ENCODE peak calls at places on chromosomes 2 and 18, in five cellular contexts. One of them, this sample, is unnamed.

GRCh38 chr2:767944-768343 is 90.7 kb upstream of the TMEM18 start:
- DNase-seq in amniotic stem cell: no peak
- DNase-seq in iPS-NIHi11: no peak
- DNase-seq in NCI-H1930: no peak
- DNase-seq in Right ventricle myocardium superior: no peak
- DNase-seq in this sample: no peak

GRCh38 chr2:100278501-100278900 is 43.8 kb downstream of the LONRF2 start:
- DNase-seq in amniotic stem cell: no peak
- DNase-seq in iPS-NIHi11: no peak
- DNase-seq in NCI-H1930: no peak
- DNase-seq in Right ventricle myocardium superior: no peak
- DNase-seq in this sample: no peak

GRCh38 chr2:138221358-138221757 is 257.1 kb downstream of the HNMT start:
- DNase-seq in amniotic stem cell: no peak
- DNase-seq in iPS-NIHi11: no peak
- DNase-seq in NCI-H1930: no peak
- DNase-seq in Right ventricle myocardium superior: no peak
- DNase-seq in this sample: no peak

GRCh38 chr2:146853741-146854444 is 990.9 kb upstream of the ACVR2A start:
- DNase-seq in amniotic stem cell: no peak
- DNase-seq in iPS-NIHi11: peak; percentile 28
- DNase-seq in NCI-H1930: no peak
- DNase-seq in Right ventricle myocardium superior: no peak
- DNase-seq in this sample: no peak

GRCh38 chr2:105761931-105762515 is 17.3 kb downstream of the NCK2 start:
- DNase-seq in amniotic stem cell: no peak
- DNase-seq in iPS-NIHi11: peak; percentile 68
- DNase-seq in NCI-H1930: no peak
- DNase-seq in Right ventricle myocardium superior: no peak
- DNase-seq in this sample: peak; percentile 22

GRCh38 chr2:57084697-57085281 is 901.0 kb downstream of the CCDC85A start:
- DNase-seq in amniotic stem cell: no peak
- DNase-seq in iPS-NIHi11: no peak
- DNase-seq in NCI-H1930: no peak
- DNase-seq in Right ventricle myocardium superior: no peak
- DNase-seq in this sample: no peak

GRCh38 chr2:217900010-217900779 is 102.6 kb downstream of the TNS1 start:
- DNase-seq in amniotic stem cell: no peak
- DNase-seq in iPS-NIHi11: no peak
- DNase-seq in NCI-H1930: no peak
- DNase-seq in Right ventricle myocardium superior: no peak
- DNase-seq in this sample: no peak

GRCh38 chr2:236167297-236168109 is 683 bp downstream of the GBX2 start:
- DNase-seq in amniotic stem cell: no peak
- DNase-seq in iPS-NIHi11: peak; percentile 59
- DNase-seq in NCI-H1930: peak; percentile 40
- DNase-seq in Right ventricle myocardium superior: no peak
- DNase-seq in this sample: peak; percentile 76

GRCh38 chr2:109352898-109353689 is 224.1 kb downstream of the SH3RF3 start:
- DNase-seq in amniotic stem cell: no peak
- DNase-seq in iPS-NIHi11: no peak
- DNase-seq in NCI-H1930: no peak
- DNase-seq in Right ventricle myocardium superior: no peak
- DNase-seq in this sample: no peak

GRCh38 chr2:188383158-188383557 is 91.5 kb downstream of the GULP1 start:
- DNase-seq in amniotic stem cell: no peak
- DNase-seq in iPS-NIHi11: no peak
- DNase-seq in NCI-H1930: no peak
- DNase-seq in Right ventricle myocardium superior: no peak
- DNase-seq in this sample: no peak

GRCh38 chr18:79400091-79400590 is 4.4 kb downstream of the NFATC1 start:
- DNase-seq in amniotic stem cell: no peak
- DNase-seq in iPS-NIHi11: peak; percentile 74
- DNase-seq in NCI-H1930: no peak
- DNase-seq in Right ventricle myocardium superior: peak; percentile 89
- DNase-seq in this sample: peak; percentile 56

GRCh38 chr2:163667064-163667887 is 68.5 kb downstream of the FIGN start:
- DNase-seq in amniotic stem cell: peak; percentile 4
- DNase-seq in iPS-NIHi11: no peak
- DNase-seq in NCI-H1930: no peak
- DNase-seq in Right ventricle myocardium superior: no peak
- DNase-seq in this sample: no peak

GRCh38 chr2:65232636-65233035 is 5.0 kb downstream of the ACTR2 start:
- DNase-seq in amniotic stem cell: peak; percentile 46
- DNase-seq in iPS-NIHi11: no peak
- DNase-seq in NCI-H1930: no peak
- DNase-seq in Right ventricle myocardium superior: no peak
- DNase-seq in this sample: no peak

GRCh38 chr18:45416168-45416567 is 199.1 kb upstream of the SLC14A2 start:
- DNase-seq in amniotic stem cell: no peak
- DNase-seq in iPS-NIHi11: no peak
- DNase-seq in NCI-H1930: peak; percentile 71
- DNase-seq in Right ventricle myocardium superior: no peak
- DNase-seq in this sample: peak; percentile 30

GRCh38 chr2:130390460-130391057 is 34.7 kb downstream of the PTPN18 start:
- DNase-seq in amniotic stem cell: no peak
- DNase-seq in iPS-NIHi11: no peak
- DNase-seq in NCI-H1930: no peak
- DNase-seq in Right ventricle myocardium superior: peak; percentile 69
- DNase-seq in this sample: no peak

GRCh38 chr2:120512321-120512710 is 166.4 kb downstream of the INHBB start:
- DNase-seq in amniotic stem cell: no peak
- DNase-seq in iPS-NIHi11: no peak
- DNase-seq in NCI-H1930: no peak
- DNase-seq in Right ventricle myocardium superior: no peak
- DNase-seq in this sample: no peak

GRCh38 chr2:116980354-116980753 is 834.1 kb upstream of the DDX18 start:
- DNase-seq in amniotic stem cell: no peak
- DNase-seq in iPS-NIHi11: no peak
- DNase-seq in NCI-H1930: no peak
- DNase-seq in Right ventricle myocardium superior: no peak
- DNase-seq in this sample: no peak

GRCh38 chr2:186379052-186379451 is 107.0 kb upstream of the ZC3H15 start:
- DNase-seq in amniotic stem cell: no peak
- DNase-seq in iPS-NIHi11: no peak
- DNase-seq in NCI-H1930: no peak
- DNase-seq in Right ventricle myocardium superior: no peak
- DNase-seq in this sample: no peak

GRCh38 chr2:151952691-151953456 is 124.7 kb upstream of the ARL5A start:
- DNase-seq in amniotic stem cell: no peak
- DNase-seq in iPS-NIHi11: no peak
- DNase-seq in NCI-H1930: no peak
- DNase-seq in Right ventricle myocardium superior: no peak
- DNase-seq in this sample: no peak

GRCh38 chr2:40395169-40396023 is 56.5 kb downstream of the SLC8A1 start:
- DNase-seq in amniotic stem cell: no peak
- DNase-seq in iPS-NIHi11: no peak
- DNase-seq in NCI-H1930: no peak
- DNase-seq in Right ventricle myocardium superior: no peak
- DNase-seq in this sample: no peak

GRCh38 chr2:9556121-9556869 is 665 bp upstream of the ADAM17 start:
- DNase-seq in amniotic stem cell: no peak
- DNase-seq in iPS-NIHi11: no peak
- DNase-seq in NCI-H1930: no peak
- DNase-seq in Right ventricle myocardium superior: no peak
- DNase-seq in this sample: no peak

This sample was measured in nephron progenitor cell.